ENCODE peak calls at places on chromosomes 6 and 20, in five cellular contexts. One of them, this sample, is unnamed.

GRCh38 chr20:64219202-64219601 is 36.3 kb upstream of the PCMTD2 start:
- DNase-seq in adipocyte: no peak
- DNase-seq in H9: no peak
- DNase-seq in mesenchymal stem cell: no peak
- DNase-seq in astrocyte: no peak
- DNase-seq in this sample: no peak

GRCh38 chr20:64010711-64011237 is 25.2 kb upstream of the C20orf204 start:
- DNase-seq in astrocyte: no peak
- DNase-seq in H9: no peak
- DNase-seq in adipocyte: peak
- DNase-seq in mesenchymal stem cell: no peak
- DNase-seq in this sample: no peak

GRCh38 chr6:168914070-168914469 is 339.6 kb downstream of the THBS2 start:
- DNase-seq in mesenchymal stem cell: no peak
- DNase-seq in astrocyte: no peak
- DNase-seq in adipocyte: no peak
- DNase-seq in H9: no peak
- DNase-seq in this sample: no peak

GRCh38 chr6:167828325-167828956 is 1.7 kb downstream of the AFDN start:
- DNase-seq in mesenchymal stem cell: no peak
- DNase-seq in adipocyte: no peak
- DNase-seq in H9: no peak
- DNase-seq in astrocyte: no peak
- DNase-seq in this sample: no peak

GRCh38 chr6:73461537-73462350 is at the start of gene MTO1:
- DNase-seq in adipocyte: peak
- DNase-seq in H9: peak
- DNase-seq in astrocyte: peak
- DNase-seq in mesenchymal stem cell: peak
- DNase-seq in this sample: peak

GRCh38 chr6:143062551-143062950 is 1.9 kb downstream of the AIG1 start:
- DNase-seq in astrocyte: no peak
- DNase-seq in mesenchymal stem cell: no peak
- DNase-seq in adipocyte: no peak
- DNase-seq in H9: no peak
- DNase-seq in this sample: peak

GRCh38 chr6:132043148-132043547 is 92.0 kb upstream of the CCN2 start:
- DNase-seq in mesenchymal stem cell: no peak
- DNase-seq in adipocyte: no peak
- DNase-seq in H9: no peak
- DNase-seq in astrocyte: no peak
- DNase-seq in this sample: no peak

GRCh38 chr20:10077081-10077471 is 42.3 kb downstream of the ANKEF1 start:
- DNase-seq in adipocyte: no peak
- DNase-seq in mesenchymal stem cell: no peak
- DNase-seq in astrocyte: no peak
- DNase-seq in H9: peak
- DNase-seq in this sample: peak

GRCh38 chr6:139927742-139928305 is 553.4 kb upstream of the CITED2 start:
- DNase-seq in H9: no peak
- DNase-seq in astrocyte: no peak
- DNase-seq in adipocyte: no peak
- DNase-seq in mesenchymal stem cell: no peak
- DNase-seq in this sample: no peak

GRCh38 chr6:139925894-139926641 is 551.6 kb upstream of the CITED2 start:
- DNase-seq in astrocyte: peak
- DNase-seq in H9: no peak
- DNase-seq in adipocyte: peak
- DNase-seq in mesenchymal stem cell: peak
- DNase-seq in this sample: no peak

GRCh38 chr6:139923964-139924475 is 549.6 kb upstream of the CITED2 start:
- DNase-seq in mesenchymal stem cell: no peak
- DNase-seq in H9: no peak
- DNase-seq in astrocyte: no peak
- DNase-seq in adipocyte: no peak
- DNase-seq in this sample: no peak

GRCh38 chr6:139926711-139927110 is 552.3 kb upstream of the CITED2 start:
- DNase-seq in astrocyte: peak
- DNase-seq in adipocyte: no peak
- DNase-seq in H9: no peak
- DNase-seq in mesenchymal stem cell: peak
- DNase-seq in this sample: no peak

GRCh38 chr6:139927236-139927635 is 552.8 kb upstream of the CITED2 start:
- DNase-seq in adipocyte: peak
- DNase-seq in H9: no peak
- DNase-seq in mesenchymal stem cell: peak
- DNase-seq in astrocyte: peak
- DNase-seq in this sample: no peak
- H3K9ac ChIP-seq in adipocyte: peak
- H3K9ac ChIP-seq in H9: no peak
- H3K9ac ChIP-seq in mesenchymal stem cell: peak
- H3K9ac ChIP-seq in astrocyte: no peak
- H3K9ac ChIP-seq in this sample: no peak

GRCh38 chr20:2801459-2801728 is 967 bp upstream of the CPXM1 start:
- DNase-seq in adipocyte: no peak
- DNase-seq in H9: peak
- DNase-seq in mesenchymal stem cell: no peak
- DNase-seq in astrocyte: no peak
- DNase-seq in this sample: no peak

GRCh38 chr20:2799271-2799670 is 1.2 kb downstream of the CPXM1 start:
- DNase-seq in astrocyte: no peak
- DNase-seq in mesenchymal stem cell: no peak
- DNase-seq in adipocyte: no peak
- DNase-seq in H9: peak
- DNase-seq in this sample: no peak

GRCh38 chr20:2800590-2801458 is at the start of gene CPXM1:
- DNase-seq in H9: peak
- DNase-seq in adipocyte: peak
- DNase-seq in mesenchymal stem cell: peak
- DNase-seq in astrocyte: no peak
- DNase-seq in this sample: peak

GRCh38 chr20:2798814-2799213 is 1.6 kb downstream of the CPXM1 start:
- DNase-seq in mesenchymal stem cell: no peak
- DNase-seq in adipocyte: no peak
- DNase-seq in H9: peak
- DNase-seq in astrocyte: no peak
- DNase-seq in this sample: peak

DNA sequence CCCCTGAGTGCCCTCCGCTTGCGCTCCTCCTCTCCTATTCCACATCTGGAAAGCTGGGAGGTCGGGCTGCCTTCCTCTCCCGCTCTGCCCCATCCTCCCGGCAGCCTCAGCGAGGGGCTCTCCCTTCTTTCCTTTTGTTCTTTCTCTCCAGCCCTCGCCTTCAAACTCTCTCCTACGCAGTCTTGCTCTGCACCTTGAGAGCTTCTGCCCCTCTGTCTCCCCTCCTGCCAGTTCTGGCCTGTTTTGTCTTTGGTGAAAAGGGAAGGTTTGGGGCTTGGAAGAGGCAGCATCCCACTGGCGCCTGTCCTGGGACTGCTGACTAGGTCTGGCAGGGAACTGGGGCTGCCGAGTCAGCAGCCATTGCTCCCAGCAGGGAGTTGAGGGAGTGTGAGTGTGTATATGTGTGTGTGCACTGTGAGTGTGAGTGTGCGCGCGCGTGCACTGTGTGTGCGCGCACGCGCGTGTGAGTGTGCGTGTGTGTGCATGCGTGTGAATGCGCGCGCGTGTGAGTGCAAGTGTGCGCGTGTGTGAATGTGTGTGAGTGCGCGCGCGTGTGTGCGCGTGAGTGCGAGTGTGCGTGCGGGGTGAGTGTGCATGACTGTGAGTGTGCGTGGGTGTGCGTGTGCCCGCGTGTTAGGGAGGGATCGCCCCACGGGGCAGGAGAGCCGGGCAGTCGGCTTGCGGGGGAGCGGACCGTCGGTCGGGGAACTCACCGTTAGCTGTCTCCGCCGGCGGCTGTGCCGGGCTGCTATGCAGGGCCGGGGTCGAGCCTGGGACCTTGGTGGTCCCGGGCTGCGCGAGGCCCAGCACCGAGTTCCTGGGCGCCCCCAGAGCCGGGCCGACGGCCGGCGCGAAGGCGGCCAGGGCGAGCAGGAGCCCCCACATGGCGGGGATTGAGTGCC is 488 bp downstream of the CPXM1 start:
- DNase-seq in mesenchymal stem cell: peak
- DNase-seq in astrocyte: no peak
- DNase-seq in H9: peak
- DNase-seq in adipocyte: peak
- DNase-seq in this sample: peak
- H3K9ac ChIP-seq in mesenchymal stem cell: peak
- H3K9ac ChIP-seq in astrocyte: peak
- H3K9ac ChIP-seq in H9: peak
- H3K9ac ChIP-seq in adipocyte: peak
- H3K9ac ChIP-seq in this sample: peak

DNA sequence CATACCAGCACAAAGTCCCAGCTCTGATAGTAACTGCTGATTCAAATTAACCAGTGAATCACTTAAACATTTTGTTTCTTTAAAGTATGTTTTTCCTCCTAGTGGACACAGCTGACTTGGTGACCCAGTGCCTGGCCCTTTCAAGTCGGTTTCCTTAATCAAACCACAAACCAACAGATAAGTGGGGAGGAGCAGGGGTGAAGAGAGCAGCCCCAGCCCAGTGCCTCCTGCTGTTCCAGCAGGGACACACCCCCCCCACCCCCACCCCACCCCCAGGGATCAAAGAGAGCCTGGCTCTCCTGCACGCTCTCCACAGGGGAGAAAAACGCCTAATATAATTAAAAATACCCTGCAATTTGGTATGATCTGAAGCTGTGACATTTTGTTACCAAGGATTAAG is 55.4 kb upstream of the TBXT start:
- DNase-seq in adipocyte: no peak
- DNase-seq in mesenchymal stem cell: no peak
- DNase-seq in H9: no peak
- DNase-seq in astrocyte: no peak
- DNase-seq in this sample: no peak
- H3K9ac ChIP-seq in adipocyte: no peak
- H3K9ac ChIP-seq in mesenchymal stem cell: no peak
- H3K9ac ChIP-seq in H9: no peak
- H3K9ac ChIP-seq in astrocyte: no peak
- H3K9ac ChIP-seq in this sample: no peak

DNA sequence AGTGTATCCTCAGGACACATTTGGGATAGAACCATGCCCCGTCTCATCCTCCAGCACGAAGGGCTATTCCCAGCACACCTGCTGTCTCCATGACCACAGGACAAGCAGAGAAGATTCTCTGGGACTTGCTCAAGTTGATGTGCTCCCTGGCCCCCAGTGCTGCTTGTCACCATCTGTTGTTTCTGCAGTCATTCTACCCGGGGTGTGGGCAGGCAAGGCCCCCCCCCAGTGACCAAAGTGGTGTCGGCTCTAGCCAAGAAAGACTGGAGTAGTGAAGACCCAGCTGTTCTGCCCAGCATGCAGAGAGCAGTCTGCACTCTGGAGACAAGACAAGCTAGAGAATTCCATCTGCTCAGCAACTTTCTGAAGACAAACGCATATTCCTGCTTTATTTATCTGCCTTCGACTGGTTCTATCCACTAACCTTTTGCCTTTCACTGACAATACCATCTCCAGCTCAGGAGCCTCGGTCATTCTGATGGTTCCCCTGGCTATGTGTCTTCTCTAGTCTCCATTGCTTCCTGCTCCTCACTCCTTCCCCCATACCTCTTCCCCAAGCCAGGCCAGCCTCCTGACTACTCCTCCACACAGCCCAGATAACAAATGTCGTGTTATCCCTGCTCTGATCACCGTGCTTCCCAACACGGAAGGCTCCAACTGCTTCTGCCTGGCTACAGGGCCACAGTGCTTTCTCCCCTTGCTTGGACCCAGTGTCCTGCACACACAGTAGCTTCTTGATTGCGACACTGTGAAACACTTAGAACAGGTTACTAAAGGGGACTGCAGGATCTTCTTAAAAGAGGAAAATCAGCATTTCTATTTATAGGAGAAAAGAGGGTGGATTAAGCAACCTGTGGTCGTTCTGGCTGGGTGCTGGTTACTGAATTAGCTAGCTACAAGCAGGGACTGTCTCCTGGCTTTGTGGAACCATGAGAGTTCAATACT is 86.7 kb upstream of the EMILIN3 start:
- DNase-seq in adipocyte: no peak
- DNase-seq in H9: no peak
- DNase-seq in astrocyte: no peak
- DNase-seq in mesenchymal stem cell: no peak
- DNase-seq in this sample: no peak
- H3K9ac ChIP-seq in adipocyte: no peak
- H3K9ac ChIP-seq in H9: no peak
- H3K9ac ChIP-seq in astrocyte: no peak
- H3K9ac ChIP-seq in mesenchymal stem cell: no peak
- H3K9ac ChIP-seq in this sample: no peak

DNA sequence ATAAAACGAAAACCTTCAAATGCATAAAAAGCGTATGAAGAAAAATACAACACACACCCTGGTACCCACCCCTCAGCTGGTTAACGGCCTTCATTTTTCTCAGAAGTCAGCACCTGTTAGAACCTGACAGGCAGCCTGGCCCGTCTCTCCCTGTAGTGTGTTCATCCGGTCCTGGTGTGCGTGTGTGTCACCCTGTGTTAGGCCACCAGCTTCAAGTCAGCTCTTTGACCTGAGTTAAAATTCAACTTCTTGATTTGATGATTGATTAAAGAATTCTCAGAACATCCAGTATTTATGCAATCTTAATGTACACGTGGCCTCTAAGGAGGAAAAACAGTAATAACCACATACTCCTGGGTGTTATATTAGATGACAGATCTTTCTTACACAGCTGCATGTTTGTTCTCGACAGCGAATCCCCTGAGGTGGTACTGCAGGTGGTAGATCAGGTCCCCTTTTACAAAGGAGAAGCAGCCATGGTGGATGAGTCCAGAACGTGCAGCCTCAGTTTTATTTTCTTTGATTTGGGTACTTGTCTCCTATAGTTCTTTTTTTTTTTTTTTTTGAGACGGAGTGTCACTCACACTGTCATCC is 19.1 kb upstream of the TMEM217 start:
- DNase-seq in astrocyte: no peak
- DNase-seq in H9: no peak
- DNase-seq in adipocyte: no peak
- DNase-seq in mesenchymal stem cell: no peak
- DNase-seq in this sample: no peak
- H3K9ac ChIP-seq in astrocyte: no peak
- H3K9ac ChIP-seq in H9: no peak
- H3K9ac ChIP-seq in adipocyte: no peak
- H3K9ac ChIP-seq in mesenchymal stem cell: no peak
- H3K9ac ChIP-seq in this sample: no peak

This sample was measured in mesendoderm.